ENCODE peak calls at places on chromosome 16, in nine cellular contexts. One of them, this sample, is unnamed.

GRCh38 chr16:89038811-89039735 is 54.6 kb upstream of the ACSF3 start:
- DNase-seq in anterior cingulate cortex: no peak
- DNase-seq in kidney tubule cell: no peak
- DNase-seq in NCI-H187 treated with DMSO at 0.1 percent for 48 hours: no peak
- DNase-seq in T-helper 1 cell: no peak
- DNase-seq in DND-41: no peak
- DNase-seq in tibial nerve: no peak
- DNase-seq in HS-5: no peak
- DNase-seq in activated CD4-positive, alpha-beta T cell treated with anti-CD3 and anti-CD28 coated beads, Interleukin-2, amount 10 ng/mL, durations not matched to agents 7 days and 5 days: no peak
- DNase-seq in this sample: no peak

GRCh38 chr16:57732683-57733082 is 2.9 kb upstream of the KATNB1 start:
- DNase-seq in activated CD4-positive, alpha-beta T cell treated with anti-CD3 and anti-CD28 coated beads, Interleukin-2, amount 10 ng/mL, durations not matched to agents 7 days and 5 days: no peak
- DNase-seq in tibial nerve: no peak
- DNase-seq in NCI-H187 treated with DMSO at 0.1 percent for 48 hours: no peak
- DNase-seq in T-helper 1 cell: no peak
- DNase-seq in HS-5: no peak
- DNase-seq in anterior cingulate cortex: no peak
- DNase-seq in DND-41: no peak
- DNase-seq in kidney tubule cell: no peak
- DNase-seq in this sample: no peak

GRCh38 chr16:56355221-56355620 is 70.1 kb downstream of the AMFR start:
- DNase-seq in kidney tubule cell: no peak
- DNase-seq in DND-41: no peak
- DNase-seq in NCI-H187 treated with DMSO at 0.1 percent for 48 hours: no peak
- DNase-seq in anterior cingulate cortex: no peak
- DNase-seq in activated CD4-positive, alpha-beta T cell treated with anti-CD3 and anti-CD28 coated beads, Interleukin-2, amount 10 ng/mL, durations not matched to agents 7 days and 5 days: no peak
- DNase-seq in HS-5: no peak
- DNase-seq in T-helper 1 cell: peak
- DNase-seq in tibial nerve: no peak
- DNase-seq in this sample: no peak

GRCh38 chr16:86074651-86075487 is 175.9 kb downstream of the IRF8 start:
- DNase-seq in kidney tubule cell: no peak
- DNase-seq in NCI-H187 treated with DMSO at 0.1 percent for 48 hours: no peak
- DNase-seq in T-helper 1 cell: no peak
- DNase-seq in DND-41: no peak
- DNase-seq in activated CD4-positive, alpha-beta T cell treated with anti-CD3 and anti-CD28 coated beads, Interleukin-2, amount 10 ng/mL, durations not matched to agents 7 days and 5 days: no peak
- DNase-seq in tibial nerve: no peak
- DNase-seq in HS-5: no peak
- DNase-seq in anterior cingulate cortex: no peak
- DNase-seq in this sample: no peak

GRCh38 chr16:57679768-57680167 is 11.7 kb downstream of the ADGRG3 start:
- DNase-seq in anterior cingulate cortex: no peak
- DNase-seq in DND-41: no peak
- DNase-seq in NCI-H187 treated with DMSO at 0.1 percent for 48 hours: no peak
- DNase-seq in activated CD4-positive, alpha-beta T cell treated with anti-CD3 and anti-CD28 coated beads, Interleukin-2, amount 10 ng/mL, durations not matched to agents 7 days and 5 days: no peak
- DNase-seq in kidney tubule cell: no peak
- DNase-seq in T-helper 1 cell: no peak
- DNase-seq in tibial nerve: no peak
- DNase-seq in HS-5: no peak
- DNase-seq in this sample: no peak

GRCh38 chr16:86316967-86317616 is 193.2 kb upstream of the FOXF1 start:
- DNase-seq in kidney tubule cell: no peak
- DNase-seq in NCI-H187 treated with DMSO at 0.1 percent for 48 hours: no peak
- DNase-seq in tibial nerve: no peak
- DNase-seq in DND-41: no peak
- DNase-seq in HS-5: no peak
- DNase-seq in activated CD4-positive, alpha-beta T cell treated with anti-CD3 and anti-CD28 coated beads, Interleukin-2, amount 10 ng/mL, durations not matched to agents 7 days and 5 days: peak
- DNase-seq in anterior cingulate cortex: no peak
- DNase-seq in T-helper 1 cell: no peak
- DNase-seq in this sample: no peak

GRCh38 chr16:89066746-89067145 is 26.9 kb upstream of the ACSF3 start:
- DNase-seq in activated CD4-positive, alpha-beta T cell treated with anti-CD3 and anti-CD28 coated beads, Interleukin-2, amount 10 ng/mL, durations not matched to agents 7 days and 5 days: no peak
- DNase-seq in T-helper 1 cell: no peak
- DNase-seq in kidney tubule cell: no peak
- DNase-seq in HS-5: no peak
- DNase-seq in tibial nerve: no peak
- DNase-seq in NCI-H187 treated with DMSO at 0.1 percent for 48 hours: no peak
- DNase-seq in DND-41: no peak
- DNase-seq in anterior cingulate cortex: no peak
- DNase-seq in this sample: no peak

GRCh38 chr16:68417711-68418301 is 30.5 kb downstream of the SMPD3 start:
- DNase-seq in activated CD4-positive, alpha-beta T cell treated with anti-CD3 and anti-CD28 coated beads, Interleukin-2, amount 10 ng/mL, durations not matched to agents 7 days and 5 days: peak
- DNase-seq in anterior cingulate cortex: no peak
- DNase-seq in HS-5: no peak
- DNase-seq in DND-41: peak
- DNase-seq in kidney tubule cell: peak
- DNase-seq in tibial nerve: no peak
- DNase-seq in NCI-H187 treated with DMSO at 0.1 percent for 48 hours: no peak
- DNase-seq in T-helper 1 cell: peak
- DNase-seq in this sample: peak

GRCh38 chr16:88376835-88377726 is 5.7 kb upstream of the ZNF469 start:
- DNase-seq in DND-41: no peak
- DNase-seq in anterior cingulate cortex: no peak
- DNase-seq in NCI-H187 treated with DMSO at 0.1 percent for 48 hours: no peak
- DNase-seq in kidney tubule cell: peak
- DNase-seq in HS-5: no peak
- DNase-seq in tibial nerve: no peak
- DNase-seq in T-helper 1 cell: no peak
- DNase-seq in activated CD4-positive, alpha-beta T cell treated with anti-CD3 and anti-CD28 coated beads, Interleukin-2, amount 10 ng/mL, durations not matched to agents 7 days and 5 days: no peak
- DNase-seq in this sample: no peak

GRCh38 chr16:88686062-88686438 is 257 bp downstream of the SNAI3 start:
- DNase-seq in DND-41: no peak
- DNase-seq in tibial nerve: no peak
- DNase-seq in activated CD4-positive, alpha-beta T cell treated with anti-CD3 and anti-CD28 coated beads, Interleukin-2, amount 10 ng/mL, durations not matched to agents 7 days and 5 days: peak
- DNase-seq in HS-5: no peak
- DNase-seq in kidney tubule cell: peak
- DNase-seq in anterior cingulate cortex: no peak
- DNase-seq in NCI-H187 treated with DMSO at 0.1 percent for 48 hours: no peak
- DNase-seq in T-helper 1 cell: no peak
- DNase-seq in this sample: no peak

GRCh38 chr16:58001781-58002410 is 689 bp downstream of the USB1 start:
- DNase-seq in activated CD4-positive, alpha-beta T cell treated with anti-CD3 and anti-CD28 coated beads, Interleukin-2, amount 10 ng/mL, durations not matched to agents 7 days and 5 days: no peak
- DNase-seq in kidney tubule cell: peak
- DNase-seq in anterior cingulate cortex: no peak
- DNase-seq in NCI-H187 treated with DMSO at 0.1 percent for 48 hours: no peak
- DNase-seq in T-helper 1 cell: no peak
- DNase-seq in tibial nerve: no peak
- DNase-seq in DND-41: no peak
- DNase-seq in HS-5: no peak
- DNase-seq in this sample: no peak

GRCh38 chr16:84391151-84391873 is 23.0 kb downstream of the ATP2C2 start:
- DNase-seq in NCI-H187 treated with DMSO at 0.1 percent for 48 hours: no peak
- DNase-seq in DND-41: no peak
- DNase-seq in HS-5: no peak
- DNase-seq in tibial nerve: no peak
- DNase-seq in kidney tubule cell: no peak
- DNase-seq in T-helper 1 cell: no peak
- DNase-seq in anterior cingulate cortex: peak
- DNase-seq in activated CD4-positive, alpha-beta T cell treated with anti-CD3 and anti-CD28 coated beads, Interleukin-2, amount 10 ng/mL, durations not matched to agents 7 days and 5 days: no peak
- DNase-seq in this sample: no peak